ENCODE peak calls at places on chromosomes 6 and 20, in four cellular contexts. A is upper lobe of right lung, G is psoas muscle, S is GM20000. Y is an unnamed sample.

GRCh38 chr6:48476257-48476656 is 365.3 kb upstream of the PTCHD4 start:
- DNase-seq in G (no peak), S (no peak), A (no peak), Y (no peak)

GRCh38 chr6:116196841-116197240 is 57.0 kb downstream of the TSPYL4 start:
- DNase-seq in A (no peak), G (no peak), S (no peak), Y (no peak)

GRCh38 chr6:167987811-167988495 is 9.5 kb upstream of the KIF25 start:
- DNase-seq in A (no peak), G (no peak), S (no peak), Y (no peak)

GRCh38 chr6:166908812-166909211 is 47.5 kb downstream of the RNASET2 start:
- DNase-seq in S (no peak), G (no peak), A (no peak), Y (no peak)

GRCh38 chr6:10300071-10300470 is 114.8 kb downstream of the TFAP2A start:
- DNase-seq in A (no peak), G (no peak), S (no peak), Y (no peak)

GRCh38 chr6:87641065-87641692 is 51.2 kb downstream of the ORC3 start:
- DNase-seq in G (no peak), A (no peak), S (no peak), Y (no peak)

GRCh38 chr6:157235600-157236039 is 87.7 kb downstream of the TMEM242 start:
- DNase-seq in A (no peak), S (peak), G (peak), Y (peak)

GRCh38 chr20:17822039-17822438 is 122.3 kb downstream of the BANF2 start:
- DNase-seq in A (no peak), G (no peak), S (no peak), Y (no peak)

GRCh38 chr6:147699637-147700036 is 191.1 kb downstream of the SAMD5 start:
- DNase-seq in S (no peak), G (no peak), A (no peak), Y (no peak)

GRCh38 chr6:135195045-135195444 is 13.9 kb downstream of the MYB start:
- DNase-seq in G (no peak), A (no peak), S (no peak), Y (no peak)

GRCh38 chr20:46640536-46641311 is 10.5 kb downstream of the SLC13A3 start:
- DNase-seq in S (no peak), G (no peak), A (no peak), Y (no peak)

GRCh38 chr6:111605100-111605748 is 454 bp downstream of the TRAF3IP2 start:
- DNase-seq in A (peak), S (peak), G (peak), Y (no peak)

GRCh38 chr6:4413073-4413472 is 277.7 kb upstream of the ECI2 start:
- DNase-seq in S (no peak), A (no peak), G (no peak), Y (no peak)

DNA sequence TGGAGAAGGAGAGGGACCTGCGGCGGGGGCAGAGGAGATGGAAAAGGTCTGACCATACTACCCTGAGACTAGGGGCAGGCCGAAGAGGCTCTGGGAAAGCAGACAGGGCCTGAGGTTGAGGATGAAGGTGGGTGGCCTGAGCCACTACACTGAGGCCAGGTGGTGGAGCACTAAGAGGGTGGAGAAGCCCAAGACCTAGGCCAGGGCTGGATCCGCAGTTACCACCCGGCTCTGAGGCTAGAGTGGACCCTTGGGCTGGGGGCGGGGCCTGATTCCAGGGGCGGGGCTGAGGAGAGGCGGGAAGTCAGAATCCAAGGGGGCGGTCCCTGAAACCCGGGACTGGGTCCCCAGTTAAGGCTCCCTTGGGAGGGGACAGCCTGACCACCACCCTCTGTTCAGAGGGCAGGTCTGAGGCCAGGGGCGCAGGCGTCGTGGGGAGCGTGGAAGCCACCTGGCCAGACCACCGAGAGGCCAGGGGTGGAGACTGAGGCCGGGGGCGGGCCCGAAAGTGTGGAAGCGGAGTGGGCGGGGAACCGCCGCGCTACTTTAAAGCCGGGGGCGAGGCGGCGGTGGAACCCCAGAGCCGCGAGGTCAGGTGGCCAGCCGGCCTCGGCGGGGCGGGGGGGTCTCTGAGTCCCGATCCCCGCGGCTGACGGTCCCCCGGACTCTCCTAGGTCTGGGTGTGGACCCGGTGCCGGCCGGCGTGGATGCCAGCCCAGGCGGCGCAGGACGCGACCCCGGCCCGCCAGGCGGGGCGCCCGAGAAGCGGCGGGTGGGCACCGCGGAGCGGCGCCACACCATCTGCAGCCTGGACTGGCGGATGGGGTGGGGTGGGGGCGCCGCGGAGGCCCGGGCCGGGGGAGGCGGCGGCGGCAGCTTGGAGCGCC is 8.3 kb downstream of the CCM2L start:
- DNase-seq in G (peak), A (peak), S (peak), Y (peak)
- TF ChIP-seq CTCF in G (no peak), A (no peak), S (no peak), Y (peak)

GRCh38 chr20:57428611-57429496 is 37.7 kb downstream of the RBM38 start:
- DNase-seq in S (no peak), A (no peak), G (no peak), Y (no peak)
- TF ChIP-seq CTCF in S (no peak), A (no peak), G (no peak), Y (no peak)

GRCh38 chr20:62368303-62368628 is 1.2 kb upstream of the LAMA5 start:
- DNase-seq in G (no peak), A (no peak), S (no peak), Y (no peak)
- TF ChIP-seq CTCF in G (no peak), A (no peak), S (no peak), Y (no peak)

DNA sequence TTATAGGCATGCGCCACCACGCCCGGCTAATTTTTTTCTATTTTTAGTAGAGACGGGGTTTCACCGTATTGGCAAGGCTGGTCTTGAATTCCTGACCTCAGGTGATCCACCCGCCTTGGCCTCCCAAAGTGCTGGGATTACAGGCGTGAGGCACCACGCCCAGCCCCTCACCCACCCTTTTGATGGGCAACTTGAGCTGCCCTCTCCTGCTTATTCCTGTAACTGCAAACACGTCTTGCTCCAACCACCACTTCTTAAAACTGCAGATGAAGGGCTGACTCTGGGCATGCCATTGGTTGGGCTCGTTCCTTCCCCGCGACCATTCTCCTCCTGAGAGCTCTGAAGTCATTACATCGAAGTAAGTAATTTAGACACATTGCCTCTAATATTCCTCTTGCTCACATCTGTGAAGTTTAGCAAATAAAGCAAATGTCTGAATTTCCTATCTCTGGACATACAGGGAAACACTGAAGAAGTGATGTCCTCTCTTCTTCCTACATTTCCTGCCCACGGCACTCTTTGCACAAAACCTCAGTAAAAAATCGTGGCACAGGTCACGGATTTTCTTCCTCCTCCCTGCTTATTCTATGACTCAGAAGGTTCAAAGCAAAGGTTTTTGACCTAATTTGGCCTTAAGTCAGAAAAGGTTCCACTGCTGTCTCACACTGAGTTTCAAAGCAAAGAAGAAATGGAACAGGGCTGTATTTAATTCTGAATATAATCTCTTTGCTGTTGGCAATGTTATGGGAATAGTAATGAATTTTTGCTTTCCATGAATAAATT is 117.5 kb downstream of the GMPR start:
- DNase-seq in A (no peak), S (no peak), G (no peak), Y (no peak)
- TF ChIP-seq CTCF in A (no peak), S (no peak), G (no peak), Y (no peak)